ENCODE peak calls at places on chromosomes 6 and 20, in eight cellular contexts. One of them, this sample, is unnamed.

GRCh38 chr6:161292650-161293281 is 18.9 kb upstream of the AGPAT4 start:
- DNase-seq in type B pancreatic cell: no peak
- DNase-seq in iPS-NIHi11: no peak
- DNase-seq in stimulated activated CD8-positive, alpha-beta memory T cell treated with anti-CD3 and anti-CD28 coated beads, Interleukin-15, amount 100 ng/mL, for 24 hours: no peak
- DNase-seq in progenitor cell of endocrine pancreas: no peak
- DNase-seq in neural progenitor cell: no peak
- DNase-seq in central memory CD4-positive, alpha-beta T cell: no peak
- DNase-seq in NCI-H187: no peak
- DNase-seq in this sample: no peak

GRCh38 chr20:25600632-25601031 is 15.3 kb upstream of the NINL start:
- DNase-seq in progenitor cell of endocrine pancreas: no peak
- DNase-seq in central memory CD4-positive, alpha-beta T cell: no peak
- DNase-seq in neural progenitor cell: no peak
- DNase-seq in iPS-NIHi11: no peak
- DNase-seq in stimulated activated CD8-positive, alpha-beta memory T cell treated with anti-CD3 and anti-CD28 coated beads, Interleukin-15, amount 100 ng/mL, for 24 hours: no peak
- DNase-seq in NCI-H187: no peak
- DNase-seq in type B pancreatic cell: no peak
- DNase-seq in this sample: no peak

GRCh38 chr6:63930848-63931247 is 295.2 kb downstream of the PHF3 start:
- DNase-seq in NCI-H187: no peak
- DNase-seq in neural progenitor cell: no peak
- DNase-seq in central memory CD4-positive, alpha-beta T cell: no peak
- DNase-seq in iPS-NIHi11: no peak
- DNase-seq in stimulated activated CD8-positive, alpha-beta memory T cell treated with anti-CD3 and anti-CD28 coated beads, Interleukin-15, amount 100 ng/mL, for 24 hours: no peak
- DNase-seq in type B pancreatic cell: no peak
- DNase-seq in progenitor cell of endocrine pancreas: no peak
- DNase-seq in this sample: no peak

GRCh38 chr20:53866787-53867740 is 203.3 kb downstream of the BCAS1 start:
- DNase-seq in neural progenitor cell: peak
- DNase-seq in NCI-H187: peak
- DNase-seq in type B pancreatic cell: no peak
- DNase-seq in progenitor cell of endocrine pancreas: no peak
- DNase-seq in iPS-NIHi11: no peak
- DNase-seq in central memory CD4-positive, alpha-beta T cell: peak
- DNase-seq in stimulated activated CD8-positive, alpha-beta memory T cell treated with anti-CD3 and anti-CD28 coated beads, Interleukin-15, amount 100 ng/mL, for 24 hours: no peak
- DNase-seq in this sample: no peak

GRCh38 chr6:106247733-106248132 is 77.8 kb downstream of the ATG5 start:
- DNase-seq in neural progenitor cell: no peak
- DNase-seq in stimulated activated CD8-positive, alpha-beta memory T cell treated with anti-CD3 and anti-CD28 coated beads, Interleukin-15, amount 100 ng/mL, for 24 hours: no peak
- DNase-seq in type B pancreatic cell: no peak
- DNase-seq in central memory CD4-positive, alpha-beta T cell: no peak
- DNase-seq in progenitor cell of endocrine pancreas: no peak
- DNase-seq in iPS-NIHi11: no peak
- DNase-seq in NCI-H187: no peak
- DNase-seq in this sample: no peak

GRCh38 chr6:89843070-89843469 is 13.4 kb downstream of the CASP8AP2 start:
- DNase-seq in iPS-NIHi11: no peak
- DNase-seq in neural progenitor cell: no peak
- DNase-seq in NCI-H187: no peak
- DNase-seq in central memory CD4-positive, alpha-beta T cell: no peak
- DNase-seq in progenitor cell of endocrine pancreas: no peak
- DNase-seq in type B pancreatic cell: no peak
- DNase-seq in stimulated activated CD8-positive, alpha-beta memory T cell treated with anti-CD3 and anti-CD28 coated beads, Interleukin-15, amount 100 ng/mL, for 24 hours: no peak
- DNase-seq in this sample: no peak

GRCh38 chr6:85168146-85168545 is 281.7 kb upstream of the NT5E start:
- DNase-seq in type B pancreatic cell: no peak
- DNase-seq in NCI-H187: no peak
- DNase-seq in progenitor cell of endocrine pancreas: no peak
- DNase-seq in iPS-NIHi11: no peak
- DNase-seq in central memory CD4-positive, alpha-beta T cell: no peak
- DNase-seq in neural progenitor cell: no peak
- DNase-seq in stimulated activated CD8-positive, alpha-beta memory T cell treated with anti-CD3 and anti-CD28 coated beads, Interleukin-15, amount 100 ng/mL, for 24 hours: no peak
- DNase-seq in this sample: no peak

GRCh38 chr6:43107344-43108062 is 31.4 kb downstream of the PTK7 start:
- DNase-seq in type B pancreatic cell: no peak
- DNase-seq in central memory CD4-positive, alpha-beta T cell: no peak
- DNase-seq in iPS-NIHi11: no peak
- DNase-seq in NCI-H187: no peak
- DNase-seq in progenitor cell of endocrine pancreas: no peak
- DNase-seq in stimulated activated CD8-positive, alpha-beta memory T cell treated with anti-CD3 and anti-CD28 coated beads, Interleukin-15, amount 100 ng/mL, for 24 hours: no peak
- DNase-seq in neural progenitor cell: no peak
- DNase-seq in this sample: no peak

GRCh38 chr20:58260006-58260405 is 31.6 kb upstream of the ANKRD60 start:
- DNase-seq in type B pancreatic cell: no peak
- DNase-seq in neural progenitor cell: no peak
- DNase-seq in iPS-NIHi11: no peak
- DNase-seq in stimulated activated CD8-positive, alpha-beta memory T cell treated with anti-CD3 and anti-CD28 coated beads, Interleukin-15, amount 100 ng/mL, for 24 hours: no peak
- DNase-seq in progenitor cell of endocrine pancreas: no peak
- DNase-seq in central memory CD4-positive, alpha-beta T cell: no peak
- DNase-seq in NCI-H187: no peak
- DNase-seq in this sample: no peak

GRCh38 chr6:81950877-81951276 is 198.4 kb upstream of the TENT5A start:
- DNase-seq in iPS-NIHi11: no peak
- DNase-seq in central memory CD4-positive, alpha-beta T cell: no peak
- DNase-seq in progenitor cell of endocrine pancreas: no peak
- DNase-seq in NCI-H187: no peak
- DNase-seq in neural progenitor cell: no peak
- DNase-seq in stimulated activated CD8-positive, alpha-beta memory T cell treated with anti-CD3 and anti-CD28 coated beads, Interleukin-15, amount 100 ng/mL, for 24 hours: no peak
- DNase-seq in type B pancreatic cell: no peak
- DNase-seq in this sample: no peak

GRCh38 chr6:138507977-138508675 is 8.8 kb upstream of the NHSL1 start:
- DNase-seq in iPS-NIHi11: no peak
- DNase-seq in neural progenitor cell: no peak
- DNase-seq in NCI-H187: no peak
- DNase-seq in stimulated activated CD8-positive, alpha-beta memory T cell treated with anti-CD3 and anti-CD28 coated beads, Interleukin-15, amount 100 ng/mL, for 24 hours: no peak
- DNase-seq in progenitor cell of endocrine pancreas: no peak
- DNase-seq in central memory CD4-positive, alpha-beta T cell: no peak
- DNase-seq in type B pancreatic cell: no peak
- DNase-seq in this sample: no peak

GRCh38 chr6:148193063-148193680 is 149.5 kb upstream of the SASH1 start:
- DNase-seq in type B pancreatic cell: no peak
- DNase-seq in progenitor cell of endocrine pancreas: no peak
- DNase-seq in iPS-NIHi11: peak
- DNase-seq in central memory CD4-positive, alpha-beta T cell: no peak
- DNase-seq in neural progenitor cell: no peak
- DNase-seq in stimulated activated CD8-positive, alpha-beta memory T cell treated with anti-CD3 and anti-CD28 coated beads, Interleukin-15, amount 100 ng/mL, for 24 hours: no peak
- DNase-seq in NCI-H187: no peak
- DNase-seq in this sample: peak

GRCh38 chr20:38165966-38166706 is 1.1 kb upstream of the TGM2 start:
- DNase-seq in progenitor cell of endocrine pancreas: no peak
- DNase-seq in neural progenitor cell: no peak
- DNase-seq in stimulated activated CD8-positive, alpha-beta memory T cell treated with anti-CD3 and anti-CD28 coated beads, Interleukin-15, amount 100 ng/mL, for 24 hours: no peak
- DNase-seq in NCI-H187: no peak
- DNase-seq in iPS-NIHi11: no peak
- DNase-seq in type B pancreatic cell: no peak
- DNase-seq in central memory CD4-positive, alpha-beta T cell: no peak
- DNase-seq in this sample: no peak